ENCODE peak calls at places on chromosomes 1 and 21, in seven cellular contexts. F, W, H, E, Q, I and V are unnamed samples.

GRCh38 chr1:21509351-21510112 is at the start of gene ALPL:
- DNase-seq in F (no peak), W (peak; percentile 84), H (no peak), E (no peak), Q (no peak), I (no peak), V (no peak)

GRCh38 chr1:205477759-205478247 is 22.0 kb upstream of the BLACAT1 start:
- DNase-seq in F (no peak), W (no peak), H (peak; percentile 78), E (no peak), Q (peak; percentile 69), I (no peak), V (no peak)

GRCh38 chr1:204443871-204444581 is 32.4 kb upstream of the PPP1R15B start:
- DNase-seq in F (no peak), W (no peak), H (peak; percentile 32), E (no peak), Q (no peak), I (no peak), V (no peak)

GRCh38 chr1:32963746-32964460 is 706 bp downstream of the RNF19B start:
- DNase-seq in F (peak; percentile 58), W (peak; percentile 88), H (peak; percentile 54), E (no peak), Q (peak; percentile 83), I (no peak), V (peak; percentile 44)

GRCh38 chr1:155897746-155898145 is 13.4 kb downstream of the RIT1 start:
- DNase-seq in F (no peak), W (no peak), H (no peak), E (no peak), Q (no peak), I (no peak), V (no peak)

GRCh38 chr1:113073457-113073950 is 506 bp downstream of the LRIG2 start:
- DNase-seq in F (no peak), W (peak; percentile 88), H (peak; percentile 67), E (no peak), Q (peak; percentile 87), I (no peak), V (peak; percentile 62)

GRCh38 chr1:223177681-223178080 is 34.6 kb upstream of the TLR5 start:
- DNase-seq in F (no peak), W (no peak), H (no peak), E (no peak), Q (no peak), I (no peak), V (peak; percentile 50)

GRCh38 chr1:231986631-231987291 is 360.2 kb downstream of the DISC1 start:
- DNase-seq in F (no peak), W (peak; percentile 45), H (peak; percentile 29), E (no peak), Q (no peak), I (no peak), V (peak; percentile 82)

GRCh38 chr1:7042322-7043231 is 257.3 kb downstream of the CAMTA1 start:
- DNase-seq in F (no peak), W (peak; percentile 61), H (peak; percentile 21), E (no peak), Q (peak; percentile 51), I (no peak), V (peak; percentile 45)

GRCh38 chr1:69263982-69264381 is 303.7 kb upstream of the LRRC7 start:
- DNase-seq in F (no peak), W (no peak), H (peak; percentile 73), E (peak; percentile 2), Q (no peak), I (no peak), V (peak; percentile 78)

GRCh38 chr1:161887724-161888287 is 121.7 kb downstream of the ATF6 start:
- DNase-seq in F (no peak), W (no peak), H (no peak), E (no peak), Q (no peak), I (no peak), V (no peak)

GRCh38 chr1:68904472-68904871 is 407.6 kb upstream of the DEPDC1 start:
- DNase-seq in F (no peak), W (peak; percentile 49), H (peak; percentile 71), E (no peak), Q (peak; percentile 27), I (no peak), V (peak; percentile 54)

GRCh38 chr1:186424539-186424938 is 36.4 kb downstream of the PDC start:
- DNase-seq in F (no peak), W (no peak), H (peak; percentile 13), E (no peak), Q (no peak), I (no peak), V (no peak)

GRCh38 chr1:60055336-60055735 is 18.2 kb downstream of the C1orf87 start:
- DNase-seq in F (no peak), W (no peak), H (peak; percentile 45), E (no peak), Q (peak; percentile 10), I (no peak), V (no peak)

GRCh38 chr21:34775793-34776192 is 107.0 kb downstream of the CLIC6 start:
- DNase-seq in F (no peak), W (no peak), H (peak; percentile 50), E (no peak), Q (no peak), I (no peak), V (no peak)

GRCh38 chr1:39680751-39681150 is 8.8 kb upstream of the NT5C1A start:
- DNase-seq in F (no peak), W (no peak), H (no peak), E (no peak), Q (no peak), I (no peak), V (no peak)

GRCh38 chr1:170010443-170010842 is 64.1 kb downstream of the KIFAP3 start:
- DNase-seq in F (peak; percentile 11), W (peak; percentile 49), H (peak; percentile 46), E (no peak), Q (peak; percentile 79), I (no peak), V (peak; percentile 82)

GRCh38 chr21:29091032-29091431 is 17.6 kb upstream of the CCT8 start:
- DNase-seq in F (no peak), W (no peak), H (peak; percentile 83), E (no peak), Q (peak; percentile 89), I (no peak), V (peak; percentile 74)

GRCh38 chr1:228900099-228900965 is 165.1 kb downstream of the RHOU start:
- DNase-seq in F (no peak), W (no peak), H (peak; percentile 20), E (peak; percentile 8), Q (no peak), I (peak; percentile 94), V (peak; percentile 32)

GRCh38 chr1:20368866-20369545 is 78.3 kb downstream of the VWA5B1 start:
- DNase-seq in F (no peak), W (no peak), H (no peak), E (no peak), Q (no peak), I (no peak), V (no peak)

GRCh38 chr1:203091761-203092330 is 6.0 kb upstream of the MYOG start:
- DNase-seq in F (no peak), W (no peak), H (no peak), E (no peak), Q (no peak), I (peak; percentile 64), V (no peak)

GRCh38 chr1:215635827-215636226 is 68.7 kb downstream of the KCTD3 start:
- DNase-seq in F (no peak), W (no peak), H (no peak), E (no peak), Q (peak; percentile 2), I (no peak), V (no peak)

DNA sequence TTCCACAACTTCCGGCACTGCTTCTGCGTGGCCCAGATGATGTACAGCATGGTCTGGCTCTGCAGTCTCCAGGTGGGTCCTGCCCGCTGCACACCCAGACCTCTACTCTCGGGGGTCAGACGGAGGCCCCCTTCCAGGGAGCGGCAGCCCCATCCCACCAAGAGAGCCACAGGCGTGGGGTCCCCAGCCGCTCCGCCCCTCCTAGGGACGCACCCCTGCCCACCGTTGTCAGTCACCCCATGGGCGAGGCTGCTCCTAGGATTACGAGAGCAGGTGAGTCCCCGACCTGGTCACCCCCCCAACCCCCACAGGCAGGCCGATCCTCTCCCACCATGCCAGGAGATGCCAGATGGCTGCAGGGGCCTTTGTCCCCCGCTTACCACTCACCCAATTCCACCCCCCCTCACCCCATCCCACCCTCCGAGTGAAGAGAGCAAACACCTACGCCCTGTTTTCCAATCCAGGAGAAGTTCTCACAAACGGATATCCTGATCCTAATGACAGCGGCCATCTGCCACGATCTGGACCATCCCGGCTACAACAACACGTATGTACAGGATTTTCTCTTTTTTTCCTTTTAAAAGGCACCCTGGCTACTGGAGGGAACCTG is 107.0 kb downstream of the PDE9A start:
- DNase-seq in F (no peak), W (no peak), H (no peak), E (no peak), Q (no peak), I (no peak), V (no peak)
- H3K27me3 ChIP-seq in F (no peaks in the 10 kb centered on the region), W (no peaks in the 10 kb centered on the region), H (no peaks in the 10 kb centered on the region), E (no peaks in the 10 kb centered on the region), Q (peaks cover 18% of the 10 kb centered on the region), I (no peaks in the 10 kb centered on the region), V (no peaks in the 10 kb centered on the region)

GRCh38 chr1:67383999-67384638 is 46.1 kb downstream of the SERBP1 start:
- DNase-seq in F (no peak), W (no peak), H (no peak), E (no peak), Q (no peak), I (no peak), V (no peak)
- H3K9me3 ChIP-seq in F (no peaks in the 10 kb centered on the region), W (peaks cover 36% of the 10 kb centered on the region), H (no peaks in the 10 kb centered on the region), E (no peaks in the 10 kb centered on the region), Q (no peaks in the 10 kb centered on the region), I (no peaks in the 10 kb centered on the region), V (no peaks in the 10 kb centered on the region)

GRCh38 chr1:109148838-109149555 is 35.1 kb downstream of the ELAPOR1 start:
- DNase-seq in F (no peak), W (no peak), H (no peak), E (no peak), Q (peak; percentile 34), I (no peak), V (no peak)

GRCh38 chr1:109151146-109151545 is 37.2 kb downstream of the ELAPOR1 start:
- DNase-seq in F (no peak), W (peak; percentile 79), H (peak; percentile 72), E (no peak), Q (peak; percentile 80), I (no peak), V (peak; percentile 73)

GRCh38 chr1:109149874-109150601 is 36.1 kb downstream of the ELAPOR1 start:
- DNase-seq in F (no peak), W (no peak), H (no peak), E (no peak), Q (no peak), I (no peak), V (no peak)

GRCh38 chr1:109151591-109151990 is 37.7 kb downstream of the ELAPOR1 start:
- DNase-seq in F (no peak), W (no peak), H (no peak), E (no peak), Q (no peak), I (no peak), V (no peak)

GRCh38 chr1:109152196-109152595 is 38.3 kb downstream of the ELAPOR1 start:
- DNase-seq in F (no peak), W (no peak), H (no peak), E (no peak), Q (no peak), I (no peak), V (no peak)
- H3K4me1 ChIP-seq in F (no peaks in the 10 kb centered on the region), W (peaks cover 5% of the 10 kb centered on the region), H (peaks cover 2% of the 10 kb centered on the region), E (no peaks in the 10 kb centered on the region), Q (peaks cover 7% of the 10 kb centered on the region), I (no peaks in the 10 kb centered on the region), V (no peaks in the 10 kb centered on the region)

DNA sequence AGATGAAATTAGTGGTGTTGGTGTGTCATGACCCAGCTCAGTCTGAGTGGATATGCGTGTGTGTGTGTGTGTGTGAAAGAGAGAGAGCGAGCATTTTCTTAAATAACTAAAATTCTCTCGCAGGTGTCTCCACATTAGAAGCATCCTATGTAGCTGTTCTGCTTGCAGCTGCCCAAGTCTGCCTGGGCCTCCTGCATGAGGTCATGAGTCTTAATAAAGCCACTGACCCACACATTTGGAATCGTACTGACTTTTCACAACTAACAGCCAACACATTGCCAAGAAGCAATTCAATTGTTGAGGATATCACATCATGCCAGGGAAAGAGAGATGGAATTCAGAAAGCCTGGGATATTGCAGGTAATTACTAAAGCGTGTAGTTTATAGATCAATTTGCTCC is 238.2 kb upstream of the AJAP1 start:
- DNase-seq in F (no peak), W (no peak), H (no peak), E (no peak), Q (no peak), I (no peak), V (no peak)
- H3K27me3 ChIP-seq in F (no peaks in the 10 kb centered on the region), W (no peaks in the 10 kb centered on the region), H (no peaks in the 10 kb centered on the region), E (no peaks in the 10 kb centered on the region), Q (no peaks in the 10 kb centered on the region), I (no peaks in the 10 kb centered on the region), V (no peaks in the 10 kb centered on the region)